ENCODE peak calls at places on chromosomes 7 and 10, in eight cellular contexts. A is sigmoid colon, S is Karpas-422, L is GM23338, X is adrenal gland, N is A549, Z is choroid plexus epithelial cell, F is aorta. P is an unnamed sample.

GRCh38 chr10:112711366-112711765 is 238.7 kb upstream of the TCF7L2 start:
- DNase-seq in A (no peak), S (no peak), L (no peak), X (no peak), N (peak), Z (peak), F (no peak), P (no peak)

GRCh38 chr7:144122876-144123275 is at the start of gene OR2A14:
- DNase-seq in A (no peak), S (no peak), L (no peak), X (no peak), N (no peak), Z (no peak), F (no peak), P (no peak)

GRCh38 chr10:111990734-111991133 is 192.8 kb downstream of the GPAM start:
- DNase-seq in A (no peak), S (no peak), L (peak), X (no peak), N (no peak), Z (no peak), F (no peak), P (no peak)

GRCh38 chr7:99027841-99028240 is 116.1 kb downstream of the SMURF1 start:
- DNase-seq in A (peak), S (no peak), L (no peak), X (peak), N (no peak), Z (no peak), F (no peak), P (no peak)

GRCh38 chr10:34890931-34891330 is 75.8 kb upstream of the PARD3 start:
- DNase-seq in A (no peak), S (no peak), L (no peak), X (no peak), N (no peak), Z (no peak), F (no peak), P (no peak)

GRCh38 chr10:3010327-3010726 is 57.0 kb upstream of the PFKP start:
- DNase-seq in A (no peak), S (no peak), L (peak), X (no peak), N (no peak), Z (no peak), F (no peak), P (no peak)

GRCh38 chr7:106736508-106737201 is 75.7 kb upstream of the CCDC71L start:
- DNase-seq in A (no peak), S (peak), L (peak), X (peak), N (peak), Z (peak), F (no peak), P (peak)

GRCh38 chr7:2688409-2689342 is 674 bp downstream of the AMZ1 start:
- DNase-seq in A (no peak), S (no peak), L (no peak), X (no peak), N (no peak), Z (peak), F (no peak), P (no peak)

GRCh38 chr10:114176511-114176910 is 2.5 kb upstream of the CCDC186 start:
- DNase-seq in A (no peak), S (no peak), L (no peak), X (no peak), N (no peak), Z (no peak), F (no peak), P (no peak)

GRCh38 chr10:114179747-114180146 is 594 bp downstream of the TDRD1 start:
- DNase-seq in A (no peak), S (no peak), L (no peak), X (no peak), N (no peak), Z (no peak), F (no peak), P (no peak)

GRCh38 chr10:114180937-114181336 is 1.8 kb downstream of the TDRD1 start:
- DNase-seq in A (no peak), S (no peak), L (no peak), X (no peak), N (no peak), Z (no peak), F (no peak), P (no peak)

GRCh38 chr10:114181971-114182370 is 2.8 kb downstream of the TDRD1 start:
- DNase-seq in A (no peak), S (no peak), L (no peak), X (no peak), N (no peak), Z (no peak), F (no peak), P (no peak)

DNA sequence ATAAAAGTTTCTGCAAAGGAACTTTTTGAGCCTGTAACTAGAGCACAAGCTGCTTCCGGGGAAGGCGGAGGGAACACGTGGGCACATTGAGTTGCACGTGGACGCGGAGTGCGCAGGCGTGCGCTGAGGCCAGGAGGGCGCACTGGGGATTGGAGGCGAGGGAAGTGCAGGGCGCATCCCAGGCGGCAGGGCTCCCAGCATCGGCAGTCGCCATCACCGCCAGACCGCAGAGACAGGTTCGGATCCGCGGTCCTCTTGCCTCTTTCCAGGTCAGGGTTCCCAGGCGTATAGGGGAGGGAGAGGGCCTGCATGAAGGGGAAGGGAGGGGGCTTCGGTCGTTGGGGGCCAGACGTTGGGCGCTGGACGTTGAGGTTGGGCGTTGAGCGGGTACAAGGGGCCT is at the start of gene TDRD1:
- DNase-seq in A (no peak), S (no peak), L (peak), X (no peak), N (no peak), Z (peak), F (no peak), P (no peak)
- H3K4me3 ChIP-seq in A (no peak), S (no peak), L (no peak), X (no peak), N (no peak), Z (peak), F (no peak), P (no peak)

GRCh38 chr10:5095687-5096086 is 1.5 kb downstream of the AKR1C3 start:
- DNase-seq in A (no peak), S (no peak), L (no peak), X (no peak), N (peak), Z (peak), F (no peak), P (no peak)

GRCh38 chr10:5092375-5092774 is 1.8 kb upstream of the AKR1C3 start:
- DNase-seq in A (no peak), S (no peak), L (no peak), X (no peak), N (no peak), Z (no peak), F (no peak), P (no peak)

GRCh38 chr10:5094265-5095205 is at the start of gene AKR1C3:
- DNase-seq in A (no peak), S (peak), L (peak), X (no peak), N (peak), Z (peak), F (no peak), P (peak)

GRCh38 chr10:5092848-5093790 is 1.1 kb upstream of the AKR1C3 start:
- DNase-seq in A (no peak), S (no peak), L (no peak), X (no peak), N (peak), Z (no peak), F (no peak), P (no peak)

DNA sequence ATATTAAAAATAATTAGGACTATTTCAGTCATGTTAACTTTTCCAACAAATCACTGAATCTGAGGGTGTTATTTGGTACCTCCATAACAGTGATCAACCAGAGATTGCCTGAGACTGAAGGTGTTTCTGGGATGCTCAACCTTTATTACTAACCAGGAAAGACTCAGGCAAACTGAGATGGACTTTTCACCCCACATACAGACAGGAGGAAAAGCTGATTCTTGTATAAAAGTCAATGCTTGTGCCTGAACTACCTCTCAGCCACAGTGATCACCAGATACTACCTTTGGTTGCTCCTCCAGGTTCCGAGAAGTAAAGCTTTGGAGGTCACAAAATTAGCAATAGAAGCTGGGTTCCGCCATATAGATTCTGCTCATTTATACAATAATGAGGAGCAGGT is 1.9 kb downstream of the AKR1C3 start:
- DNase-seq in A (no peak), S (no peak), L (no peak), X (no peak), N (no peak), Z (no peak), F (no peak), P (no peak)
- H3K4me3 ChIP-seq in A (no peak), S (no peak), L (no peak), X (no peak), N (peak), Z (peak), F (peak), P (no peak)

GRCh38 chr10:71396084-71396713 is 521 bp upstream of the CDH23 start:
- DNase-seq in A (peak), S (no peak), L (peak), X (peak), N (peak), Z (peak), F (peak), P (no peak)

GRCh38 chr10:71396714-71397339 is at the start of gene CDH23:
- DNase-seq in A (peak), S (no peak), L (peak), X (no peak), N (peak), Z (no peak), F (peak), P (no peak)

GRCh38 chr10:71395621-71396020 is 1.1 kb upstream of the CDH23 start:
- DNase-seq in A (no peak), S (no peak), L (no peak), X (no peak), N (peak), Z (no peak), F (no peak), P (no peak)

GRCh38 chr10:71398991-71399375 is 2.3 kb downstream of the CDH23 start:
- DNase-seq in A (no peak), S (no peak), L (no peak), X (no peak), N (no peak), Z (no peak), F (no peak), P (no peak)

GRCh38 chr10:71397340-71398212 is 856 bp downstream of the CDH23 start:
- DNase-seq in A (no peak), S (no peak), L (peak), X (no peak), N (no peak), Z (no peak), F (peak), P (no peak)
- H3K4me3 ChIP-seq in A (peak), S (no peak), L (peak), X (no peak), N (peak), Z (peak), F (peak), P (no peak)

GRCh38 chr10:133273534-133274143 is 3.0 kb downstream of the ADAM8 start:
- DNase-seq in A (no peak), S (no peak), L (no peak), X (no peak), N (no peak), Z (no peak), F (no peak), P (no peak)
- H3K4me3 ChIP-seq in A (no peak), S (no peak), L (no peak), X (no peak), N (no peak), Z (no peak), F (no peak), P (no peak)

GRCh38 chr10:80154626-80154977 is 22.1 kb downstream of the PLAC9 start:
- DNase-seq in A (no peak), S (no peak), L (no peak), X (no peak), N (no peak), Z (no peak), F (peak), P (no peak)

GRCh38 chr10:80156216-80156615 is 23.7 kb downstream of the PLAC9 start:
- DNase-seq in A (no peak), S (no peak), L (no peak), X (no peak), N (no peak), Z (no peak), F (peak), P (no peak)

GRCh38 chr10:80153460-80153859 is 20.9 kb downstream of the PLAC9 start:
- DNase-seq in A (peak), S (no peak), L (no peak), X (no peak), N (no peak), Z (no peak), F (peak), P (no peak)

GRCh38 chr10:80155696-80156215 is 23.2 kb downstream of the PLAC9 start:
- DNase-seq in A (no peak), S (no peak), L (no peak), X (no peak), N (no peak), Z (no peak), F (peak), P (no peak)

DNA sequence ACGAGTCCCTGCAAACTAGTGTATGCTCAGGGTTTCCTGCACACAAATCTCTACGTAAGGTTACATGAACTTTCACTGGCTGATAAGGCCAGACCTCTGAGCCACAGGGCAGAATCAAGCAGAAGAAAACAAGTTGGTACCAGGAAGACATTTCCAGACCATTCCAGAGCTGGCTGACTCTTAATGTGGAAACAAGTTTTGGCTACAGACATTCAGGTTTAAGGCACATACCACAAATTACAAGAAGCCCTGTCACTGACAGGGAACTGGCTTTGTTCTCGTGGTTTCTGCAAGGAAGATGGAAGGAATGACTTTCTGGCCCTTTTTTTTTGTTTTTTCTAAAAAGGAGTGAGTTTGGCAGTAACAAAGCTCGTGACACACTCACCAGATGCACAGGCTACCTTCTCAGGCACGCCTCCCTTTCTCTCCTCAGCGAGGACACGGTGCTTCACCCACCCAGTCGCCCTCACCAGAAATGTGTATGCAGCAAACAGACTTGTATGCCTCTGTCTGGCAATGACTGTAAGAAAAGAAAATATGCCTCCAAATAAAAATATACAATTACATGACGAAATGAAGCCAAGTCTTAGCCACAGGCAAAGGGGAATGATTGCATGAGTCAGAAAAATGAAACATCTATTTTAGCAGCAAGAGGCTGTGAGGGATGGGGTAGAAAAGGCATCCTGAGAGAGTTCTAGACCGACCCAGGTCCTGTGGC is 22.6 kb downstream of the PLAC9 start:
- DNase-seq in A (no peak), S (no peak), L (no peak), X (no peak), N (no peak), Z (peak), F (peak), P (no peak)
- H3K4me3 ChIP-seq in A (no peak), S (no peak), L (no peak), X (no peak), N (no peak), Z (no peak), F (no peak), P (no peak)

DNA sequence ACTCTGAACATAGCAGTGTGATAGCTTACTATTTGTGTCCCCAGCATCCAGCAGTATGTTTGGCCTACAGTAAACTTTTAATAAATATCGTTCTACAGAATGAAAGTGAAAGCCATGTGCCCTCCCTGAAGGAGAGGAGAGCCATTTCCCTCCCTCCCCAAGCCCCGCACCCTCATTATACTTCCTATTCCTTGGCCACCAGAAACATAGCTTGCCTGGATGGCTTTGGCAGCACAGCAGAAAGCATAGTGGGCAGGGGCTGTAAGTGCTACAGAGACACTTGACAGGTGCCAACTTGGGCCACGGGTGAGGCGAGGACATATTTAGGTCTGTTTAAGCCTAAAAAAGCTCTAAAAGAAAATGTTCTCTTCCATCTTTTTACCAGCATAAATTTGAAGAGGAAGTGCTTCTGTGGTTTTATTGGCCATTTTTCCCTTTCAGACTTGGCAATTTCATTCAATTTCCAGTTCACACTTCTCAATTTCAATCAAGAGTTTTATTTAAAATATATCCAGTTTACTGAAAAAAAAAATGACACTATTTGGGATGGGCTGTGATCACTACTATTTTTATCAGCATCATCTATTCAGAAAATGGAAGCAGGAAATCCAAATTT is 12.7 kb downstream of the HHEX start:
- DNase-seq in A (no peak), S (peak), L (no peak), X (peak), N (no peak), Z (no peak), F (no peak), P (peak)
- H3K4me3 ChIP-seq in A (no peak), S (no peak), L (no peak), X (no peak), N (no peak), Z (no peak), F (no peak), P (peak)

DNA sequence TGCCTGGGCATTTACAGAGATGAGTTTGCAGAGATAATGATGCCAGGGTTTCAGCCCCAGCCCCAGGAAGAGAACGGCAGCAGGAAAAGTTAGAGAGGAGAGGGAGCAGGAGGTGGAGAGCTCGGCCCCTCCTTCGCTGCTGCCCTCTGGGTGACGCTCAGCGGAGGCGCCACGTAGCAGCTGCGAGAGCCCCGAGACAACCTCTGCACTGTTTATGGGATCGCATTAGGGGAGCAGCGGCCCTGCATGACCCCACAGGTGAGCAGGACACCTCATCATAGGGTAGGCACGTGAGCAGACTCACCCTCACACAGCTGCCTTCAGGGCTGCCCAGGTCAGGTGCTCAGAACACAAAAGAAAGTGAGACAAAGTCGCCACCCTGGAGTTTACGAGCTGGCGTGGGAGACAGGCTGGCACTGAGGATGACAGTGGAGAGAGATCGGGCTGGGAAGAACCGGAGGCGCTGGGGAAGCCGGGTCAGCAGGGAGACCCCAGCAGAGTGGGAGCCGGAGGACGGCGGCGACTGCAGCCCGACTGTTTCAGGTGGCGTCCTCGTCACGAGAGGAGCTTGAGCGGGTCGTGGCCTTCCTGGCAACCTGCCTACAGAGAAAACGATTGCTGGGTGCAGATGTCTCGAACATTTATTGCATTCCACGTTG is 83.2 kb upstream of the INSIG1 start:
- DNase-seq in A (no peak), S (no peak), L (no peak), X (no peak), N (no peak), Z (no peak), F (peak), P (no peak)
- H3K4me3 ChIP-seq in A (peak), S (no peak), L (no peak), X (no peak), N (no peak), Z (peak), F (no peak), P (no peak)